ENCODE peak calls at places on chromosomes 4 and X, in four cellular contexts. One of them, this sample, is unnamed.

GRCh38 chr4:157204634-157205244 is 15.8 kb upstream of the GRIA2 start:
- DNase-seq in IMR-90: peak
- DNase-seq in mesendoderm: peak
- DNase-seq in H1: peak
- DNase-seq in this sample: peak

GRCh38 chrX:152895121-152895520 is 2.7 kb upstream of the ZNF185 start:
- DNase-seq in IMR-90: no peak
- DNase-seq in mesendoderm: no peak
- DNase-seq in H1: no peak
- DNase-seq in this sample: no peak

GRCh38 chrX:101550825-101551767 is 749 bp downstream of the ARMCX1 start:
- DNase-seq in IMR-90: peak
- DNase-seq in mesendoderm: peak
- DNase-seq in H1: peak
- DNase-seq in this sample: peak

GRCh38 chrX:8704184-8704583 is 27.8 kb downstream of the ANOS1 start:
- DNase-seq in IMR-90: no peak
- DNase-seq in mesendoderm: no peak
- DNase-seq in H1: no peak
- DNase-seq in this sample: no peak

GRCh38 chr4:81470456-81471327 is 1.0 kb downstream of the RASGEF1B start:
- DNase-seq in IMR-90: no peak
- DNase-seq in mesendoderm: peak
- DNase-seq in H1: peak
- DNase-seq in this sample: peak

GRCh38 chrX:136896121-136896914 is 15.8 kb upstream of the RBMX start:
- DNase-seq in IMR-90: peak
- DNase-seq in mesendoderm: no peak
- DNase-seq in H1: no peak
- DNase-seq in this sample: no peak

GRCh38 chrX:76029385-76029784 is 143.5 kb upstream of the PBDC1 start:
- DNase-seq in IMR-90: no peak
- DNase-seq in mesendoderm: no peak
- DNase-seq in H1: no peak
- DNase-seq in this sample: no peak

GRCh38 chrX:39242187-39242586 is 440.9 kb downstream of the MID1IP1 start:
- DNase-seq in IMR-90: no peak
- DNase-seq in mesendoderm: peak
- DNase-seq in H1: no peak
- DNase-seq in this sample: peak

GRCh38 chr4:154908168-154908567 is 127.1 kb downstream of the RBM46 start:
- DNase-seq in IMR-90: no peak
- DNase-seq in mesendoderm: no peak
- DNase-seq in H1: no peak
- DNase-seq in this sample: no peak

GRCh38 chr4:110667670-110668069 is 44.8 kb upstream of the PITX2 start:
- DNase-seq in IMR-90: no peak
- DNase-seq in mesendoderm: no peak
- DNase-seq in H1: no peak
- DNase-seq in this sample: no peak

DNA sequence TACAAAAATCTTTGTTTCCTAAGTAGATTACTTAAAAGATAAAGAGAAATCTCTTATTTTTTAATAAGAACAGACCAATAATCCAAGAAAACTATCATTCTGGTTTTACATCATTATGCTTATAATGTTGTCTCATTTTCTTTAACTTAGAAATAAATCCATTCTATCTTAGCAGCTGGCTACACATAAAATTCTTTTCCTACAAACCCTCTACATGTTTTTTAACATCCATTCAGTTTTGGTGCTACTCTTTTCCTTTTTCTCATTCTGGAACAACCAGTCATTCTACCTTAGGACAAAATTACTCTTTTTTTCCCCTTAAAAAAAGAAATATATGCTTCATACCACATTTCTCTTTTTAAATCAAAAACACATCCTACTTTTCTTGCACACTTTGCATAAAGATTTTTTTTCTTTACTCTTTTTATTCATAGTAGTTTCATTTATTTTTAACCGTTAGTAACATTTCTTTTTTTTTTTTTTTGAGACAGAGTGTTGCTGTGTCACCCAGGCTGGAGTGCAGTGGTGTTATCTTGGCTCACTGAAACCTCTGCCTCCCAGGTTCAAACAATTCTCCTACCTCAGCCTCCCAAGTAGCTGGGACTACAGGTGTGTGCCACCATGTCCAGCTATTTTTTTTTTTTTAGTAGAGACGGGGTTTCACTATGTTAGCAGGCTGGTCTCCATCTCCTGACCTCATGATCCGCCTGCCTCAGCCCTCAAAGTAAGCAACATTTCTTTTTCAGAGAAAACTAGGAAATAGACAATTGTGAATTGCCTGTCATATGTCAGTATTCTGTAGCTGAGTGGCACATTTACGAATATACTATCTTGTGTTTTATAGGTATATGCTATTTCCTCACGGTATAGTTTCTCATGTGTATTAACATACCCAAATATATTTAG is 562.8 kb downstream of the ADGRL3 start:
- DNase-seq in IMR-90: no peak
- DNase-seq in mesendoderm: no peak
- DNase-seq in H1: no peak
- DNase-seq in this sample: no peak
- H4K8ac ChIP-seq in IMR-90: no peak
- H4K8ac ChIP-seq in mesendoderm: no peak
- H4K8ac ChIP-seq in H1: no peak
- H4K8ac ChIP-seq in this sample: no peak

DNA sequence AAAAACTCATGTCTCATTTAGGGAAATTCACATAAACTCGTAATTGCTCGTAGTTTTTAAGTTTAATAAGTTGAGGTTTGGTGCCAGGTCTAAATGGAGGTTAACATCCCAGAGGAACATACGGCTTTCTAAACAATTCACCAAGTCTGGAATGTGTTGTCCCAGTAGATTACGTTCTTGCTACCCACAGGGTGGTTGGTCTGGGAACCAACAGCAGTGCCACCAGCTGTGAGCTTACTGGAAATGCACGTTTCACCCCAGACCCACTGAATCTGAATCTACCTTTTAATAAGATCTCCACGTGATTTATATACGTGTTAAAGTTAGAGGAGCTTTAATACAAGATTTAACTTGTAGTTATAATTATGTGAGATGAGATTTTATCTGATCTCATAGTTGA is 134.3 kb downstream of the BMPR1B start:
- DNase-seq in IMR-90: no peak
- DNase-seq in mesendoderm: no peak
- DNase-seq in H1: no peak
- DNase-seq in this sample: no peak
- H4K5ac ChIP-seq in IMR-90: no peak
- H4K5ac ChIP-seq in mesendoderm: no peak
- H4K5ac ChIP-seq in H1: no peak
- H4K5ac ChIP-seq in this sample: no peak

DNA sequence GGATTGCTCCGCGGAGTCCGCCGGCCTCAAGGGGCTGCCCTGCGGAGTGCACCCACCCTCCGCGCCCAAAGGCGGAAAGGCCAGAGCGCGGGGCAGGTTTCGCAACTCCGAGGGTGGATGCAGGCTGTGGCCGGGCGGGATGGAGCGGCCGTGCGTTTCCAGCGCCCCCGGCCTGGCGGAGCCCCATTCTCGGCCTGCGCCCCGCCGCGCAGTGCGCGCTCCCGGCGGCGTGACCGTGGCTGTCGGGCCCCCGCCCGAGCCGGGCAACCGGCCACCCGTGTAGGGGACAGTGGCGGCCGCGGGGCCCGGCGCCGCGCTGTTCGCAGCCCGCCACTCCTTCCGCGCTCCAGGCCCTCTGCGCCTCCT is 331 bp downstream of the SETD7 start:
- DNase-seq in IMR-90: no peak
- DNase-seq in mesendoderm: no peak
- DNase-seq in H1: no peak
- DNase-seq in this sample: no peak
- H4K8ac ChIP-seq in IMR-90: peak
- H4K8ac ChIP-seq in mesendoderm: no peak
- H4K8ac ChIP-seq in H1: peak
- H4K8ac ChIP-seq in this sample: no peak

GRCh38 chr4:188704288-188704687 is 565.0 kb downstream of the TRIML1 start:
- DNase-seq in IMR-90: no peak
- DNase-seq in mesendoderm: no peak
- DNase-seq in H1: no peak
- DNase-seq in this sample: no peak

GRCh38 chr4:188707036-188707435 is 567.8 kb downstream of the TRIML1 start:
- DNase-seq in IMR-90: peak
- DNase-seq in mesendoderm: no peak
- DNase-seq in H1: no peak
- DNase-seq in this sample: no peak

GRCh38 chr4:188697217-188697616 is 558.0 kb downstream of the TRIML1 start:
- DNase-seq in IMR-90: no peak
- DNase-seq in mesendoderm: no peak
- DNase-seq in H1: no peak
- DNase-seq in this sample: no peak

DNA sequence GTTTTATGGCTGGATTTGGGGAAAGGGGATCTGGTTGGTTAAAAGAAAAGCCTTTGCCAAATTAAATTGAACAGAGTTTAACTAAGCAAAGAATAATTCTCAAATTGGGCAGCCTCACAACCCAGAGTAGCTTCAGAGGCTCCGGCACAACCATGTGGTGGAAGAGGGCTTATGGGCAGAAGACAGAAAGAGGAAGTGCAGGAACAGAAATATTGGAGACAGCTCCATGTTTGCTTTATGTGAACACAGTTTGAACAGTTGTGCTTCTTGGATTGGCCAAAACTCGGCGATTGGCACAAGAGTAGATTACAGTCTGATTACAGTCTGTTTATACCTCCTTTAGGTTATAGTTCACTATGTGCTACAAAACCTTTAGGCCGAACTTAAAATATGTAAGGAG is 562.7 kb downstream of the TRIML1 start:
- DNase-seq in IMR-90: no peak
- DNase-seq in mesendoderm: no peak
- DNase-seq in H1: no peak
- DNase-seq in this sample: no peak
- H4K5ac ChIP-seq in IMR-90: no peak
- H4K5ac ChIP-seq in mesendoderm: no peak
- H4K5ac ChIP-seq in H1: no peak
- H4K5ac ChIP-seq in this sample: no peak

GRCh38 chr4:8328866-8329559 is 59.5 kb downstream of the HTRA3 start:
- DNase-seq in IMR-90: no peak
- DNase-seq in mesendoderm: no peak
- DNase-seq in H1: no peak
- DNase-seq in this sample: no peak

GRCh38 chr4:8330821-8331566 is 61.4 kb downstream of the HTRA3 start:
- DNase-seq in IMR-90: no peak
- DNase-seq in mesendoderm: no peak
- DNase-seq in H1: no peak
- DNase-seq in this sample: no peak

GRCh38 chr4:8331567-8331955 is 62.0 kb downstream of the HTRA3 start:
- DNase-seq in IMR-90: no peak
- DNase-seq in mesendoderm: no peak
- DNase-seq in H1: no peak
- DNase-seq in this sample: no peak

GRCh38 chr4:8329560-8329858 is 60.0 kb downstream of the HTRA3 start:
- DNase-seq in IMR-90: no peak
- DNase-seq in mesendoderm: no peak
- DNase-seq in H1: no peak
- DNase-seq in this sample: no peak

GRCh38 chr4:8329859-8330761 is 60.6 kb downstream of the HTRA3 start:
- DNase-seq in IMR-90: no peak
- DNase-seq in mesendoderm: no peak
- DNase-seq in H1: no peak
- DNase-seq in this sample: peak
- H4K8ac ChIP-seq in IMR-90: no peak
- H4K8ac ChIP-seq in mesendoderm: no peak
- H4K8ac ChIP-seq in H1: no peak
- H4K8ac ChIP-seq in this sample: no peak